ENCODE peak calls at places on chromosomes 12 and 14, in eight cellular contexts. One of them, this sample, is unnamed.

GRCh38 chr14:103391048-103391447 is 5.8 kb downstream of the MARK3 start:
- DNase-seq in RWPE1: peak; percentile 38
- DNase-seq in mucosa of descending colon: no peak
- DNase-seq in AG10803: peak; percentile 92
- DNase-seq in AG09309: peak; percentile 86
- DNase-seq in lower lobe of right lung: no peak
- DNase-seq in fibroblast of lung: peak; percentile 72
- DNase-seq in heart left ventricle: no peak
- DNase-seq in this sample: no peak

GRCh38 chr14:84375235-84375634 is 1154.7 kb upstream of the FLRT2 start:
- DNase-seq in mucosa of descending colon: no peak
- DNase-seq in heart left ventricle: no peak
- DNase-seq in AG10803: no peak
- DNase-seq in fibroblast of lung: peak; percentile 69
- DNase-seq in AG09309: no peak
- DNase-seq in lower lobe of right lung: no peak
- DNase-seq in RWPE1: no peak
- DNase-seq in this sample: no peak

GRCh38 chr14:34766060-34766459 is 51.7 kb upstream of the CFL2 start:
- DNase-seq in mucosa of descending colon: no peak
- DNase-seq in RWPE1: no peak
- DNase-seq in heart left ventricle: no peak
- DNase-seq in AG09309: no peak
- DNase-seq in AG10803: no peak
- DNase-seq in fibroblast of lung: no peak
- DNase-seq in lower lobe of right lung: no peak
- DNase-seq in this sample: no peak

GRCh38 chr14:70871863-70872677 is 35.2 kb upstream of the PCNX1 start:
- DNase-seq in AG09309: no peak
- DNase-seq in lower lobe of right lung: no peak
- DNase-seq in heart left ventricle: no peak
- DNase-seq in AG10803: no peak
- DNase-seq in mucosa of descending colon: no peak
- DNase-seq in RWPE1: no peak
- DNase-seq in fibroblast of lung: no peak
- DNase-seq in this sample: no peak

GRCh38 chr14:61525293-61526011 is 169.9 kb upstream of the HIF1A start:
- DNase-seq in mucosa of descending colon: no peak
- DNase-seq in RWPE1: peak; percentile 86
- DNase-seq in fibroblast of lung: peak; percentile 89
- DNase-seq in AG09309: peak; percentile 63
- DNase-seq in heart left ventricle: peak; percentile 74
- DNase-seq in lower lobe of right lung: peak; percentile 70
- DNase-seq in AG10803: peak; percentile 65
- DNase-seq in this sample: no peak

GRCh38 chr12:76591461-76591860 is 31.9 kb upstream of the OSBPL8 start:
- DNase-seq in RWPE1: no peak
- DNase-seq in AG10803: peak; percentile 89
- DNase-seq in fibroblast of lung: peak; percentile 88
- DNase-seq in AG09309: peak; percentile 89
- DNase-seq in heart left ventricle: no peak
- DNase-seq in mucosa of descending colon: no peak
- DNase-seq in lower lobe of right lung: no peak
- DNase-seq in this sample: no peak

GRCh38 chr12:48930475-48930874 is 5.2 kb upstream of the FKBP11 start:
- DNase-seq in fibroblast of lung: no peak
- DNase-seq in RWPE1: no peak
- DNase-seq in AG10803: no peak
- DNase-seq in heart left ventricle: no peak
- DNase-seq in AG09309: no peak
- DNase-seq in lower lobe of right lung: no peak
- DNase-seq in mucosa of descending colon: no peak
- DNase-seq in this sample: no peak

GRCh38 chr12:46260153-46260912 is 8.5 kb downstream of the SLC38A1 start:
- DNase-seq in lower lobe of right lung: no peak
- DNase-seq in heart left ventricle: no peak
- DNase-seq in mucosa of descending colon: no peak
- DNase-seq in fibroblast of lung: peak; percentile 69
- DNase-seq in AG09309: peak; percentile 49
- DNase-seq in RWPE1: no peak
- DNase-seq in AG10803: peak; percentile 81
- DNase-seq in this sample: no peak

GRCh38 chr12:69442894-69443293 is 27.3 kb upstream of the FRS2 start:
- DNase-seq in AG10803: no peak
- DNase-seq in lower lobe of right lung: no peak
- DNase-seq in mucosa of descending colon: no peak
- DNase-seq in RWPE1: no peak
- DNase-seq in heart left ventricle: no peak
- DNase-seq in AG09309: no peak
- DNase-seq in fibroblast of lung: peak; percentile 91
- DNase-seq in this sample: no peak

GRCh38 chr12:56758728-56759269 is 4.3 kb upstream of the HSD17B6 start:
- DNase-seq in lower lobe of right lung: no peak
- DNase-seq in RWPE1: no peak
- DNase-seq in AG10803: no peak
- DNase-seq in heart left ventricle: no peak
- DNase-seq in AG09309: no peak
- DNase-seq in mucosa of descending colon: no peak
- DNase-seq in fibroblast of lung: no peak
- DNase-seq in this sample: no peak

GRCh38 chr14:30710870-30711269 is 88.8 kb downstream of the SCFD1 start:
- DNase-seq in RWPE1: no peak
- DNase-seq in AG09309: peak; percentile 35
- DNase-seq in fibroblast of lung: peak; percentile 23
- DNase-seq in AG10803: peak; percentile 49
- DNase-seq in heart left ventricle: no peak
- DNase-seq in lower lobe of right lung: no peak
- DNase-seq in mucosa of descending colon: no peak
- DNase-seq in this sample: no peak

GRCh38 chr12:131836193-131836592 is 8.0 kb downstream of the MMP17 start:
- DNase-seq in AG10803: no peak
- DNase-seq in lower lobe of right lung: no peak
- DNase-seq in AG09309: no peak
- DNase-seq in mucosa of descending colon: no peak
- DNase-seq in heart left ventricle: no peak
- DNase-seq in RWPE1: no peak
- DNase-seq in fibroblast of lung: no peak
- DNase-seq in this sample: no peak

DNA sequence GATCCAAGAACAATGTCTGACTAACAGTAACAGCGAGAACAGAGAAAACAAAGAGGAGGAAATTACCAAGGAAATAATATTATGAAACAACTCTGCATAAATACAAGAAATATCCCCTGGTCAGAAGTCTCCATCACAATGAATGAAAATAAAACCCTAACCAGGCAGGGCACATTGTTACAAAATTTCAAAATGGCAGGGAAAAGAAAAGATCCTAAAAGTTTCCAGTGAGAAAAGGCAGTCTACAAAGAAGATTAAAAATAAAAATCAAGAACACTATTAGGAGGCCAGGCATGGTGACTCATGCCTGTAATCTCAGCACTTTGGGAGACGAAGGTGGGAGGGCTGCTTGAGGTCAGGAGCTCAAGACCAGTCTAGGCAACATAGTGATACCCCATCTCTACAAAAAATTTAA is 47.9 kb downstream of the FERMT2 start:
- DNase-seq in fibroblast of lung: peak; percentile 64
- DNase-seq in heart left ventricle: peak; percentile 41
- DNase-seq in RWPE1: no peak
- DNase-seq in AG10803: no peak
- DNase-seq in mucosa of descending colon: no peak
- DNase-seq in lower lobe of right lung: no peak
- DNase-seq in AG09309: no peak
- DNase-seq in this sample: no peak
- TF ChIP-seq CTCF in fibroblast of lung: no peak
- TF ChIP-seq CTCF in heart left ventricle: no peak
- TF ChIP-seq CTCF in RWPE1: no peak
- TF ChIP-seq CTCF in AG10803: no peak
- TF ChIP-seq CTCF in mucosa of descending colon: no peak
- TF ChIP-seq CTCF in lower lobe of right lung: no peak
- TF ChIP-seq CTCF in AG09309: no peak
- TF ChIP-seq CTCF in this sample: no peak

GRCh38 chr14:75022655-75023054 is 19.9 kb downstream of the EIF2B2 start:
- DNase-seq in fibroblast of lung: no peak
- DNase-seq in RWPE1: peak; percentile 46
- DNase-seq in heart left ventricle: peak; percentile 73
- DNase-seq in AG10803: no peak
- DNase-seq in AG09309: no peak
- DNase-seq in mucosa of descending colon: no peak
- DNase-seq in lower lobe of right lung: no peak
- DNase-seq in this sample: no peak
- TF ChIP-seq CTCF in fibroblast of lung: peak; percentile 56
- TF ChIP-seq CTCF in RWPE1: no peak
- TF ChIP-seq CTCF in heart left ventricle: peak; percentile 20
- TF ChIP-seq CTCF in AG10803: peak; percentile 34
- TF ChIP-seq CTCF in AG09309: peak; percentile 32
- TF ChIP-seq CTCF in mucosa of descending colon: no peak
- TF ChIP-seq CTCF in lower lobe of right lung: peak; percentile 25
- TF ChIP-seq CTCF in this sample: no peak

GRCh38 chr14:38696925-38697324 is 406.1 kb downstream of the SEC23A start:
- DNase-seq in AG09309: no peak
- DNase-seq in mucosa of descending colon: no peak
- DNase-seq in lower lobe of right lung: no peak
- DNase-seq in AG10803: no peak
- DNase-seq in fibroblast of lung: no peak
- DNase-seq in heart left ventricle: no peak
- DNase-seq in RWPE1: no peak
- DNase-seq in this sample: no peak

GRCh38 chr14:38693423-38693822 is 409.6 kb downstream of the SEC23A start:
- DNase-seq in lower lobe of right lung: no peak
- DNase-seq in RWPE1: no peak
- DNase-seq in AG09309: no peak
- DNase-seq in fibroblast of lung: no peak
- DNase-seq in heart left ventricle: no peak
- DNase-seq in mucosa of descending colon: no peak
- DNase-seq in AG10803: no peak
- DNase-seq in this sample: no peak
- TF ChIP-seq CTCF in lower lobe of right lung: no peak
- TF ChIP-seq CTCF in RWPE1: no peak
- TF ChIP-seq CTCF in AG09309: no peak
- TF ChIP-seq CTCF in fibroblast of lung: no peak
- TF ChIP-seq CTCF in heart left ventricle: no peak
- TF ChIP-seq CTCF in mucosa of descending colon: no peak
- TF ChIP-seq CTCF in AG10803: no peak
- TF ChIP-seq CTCF in this sample: no peak

DNA sequence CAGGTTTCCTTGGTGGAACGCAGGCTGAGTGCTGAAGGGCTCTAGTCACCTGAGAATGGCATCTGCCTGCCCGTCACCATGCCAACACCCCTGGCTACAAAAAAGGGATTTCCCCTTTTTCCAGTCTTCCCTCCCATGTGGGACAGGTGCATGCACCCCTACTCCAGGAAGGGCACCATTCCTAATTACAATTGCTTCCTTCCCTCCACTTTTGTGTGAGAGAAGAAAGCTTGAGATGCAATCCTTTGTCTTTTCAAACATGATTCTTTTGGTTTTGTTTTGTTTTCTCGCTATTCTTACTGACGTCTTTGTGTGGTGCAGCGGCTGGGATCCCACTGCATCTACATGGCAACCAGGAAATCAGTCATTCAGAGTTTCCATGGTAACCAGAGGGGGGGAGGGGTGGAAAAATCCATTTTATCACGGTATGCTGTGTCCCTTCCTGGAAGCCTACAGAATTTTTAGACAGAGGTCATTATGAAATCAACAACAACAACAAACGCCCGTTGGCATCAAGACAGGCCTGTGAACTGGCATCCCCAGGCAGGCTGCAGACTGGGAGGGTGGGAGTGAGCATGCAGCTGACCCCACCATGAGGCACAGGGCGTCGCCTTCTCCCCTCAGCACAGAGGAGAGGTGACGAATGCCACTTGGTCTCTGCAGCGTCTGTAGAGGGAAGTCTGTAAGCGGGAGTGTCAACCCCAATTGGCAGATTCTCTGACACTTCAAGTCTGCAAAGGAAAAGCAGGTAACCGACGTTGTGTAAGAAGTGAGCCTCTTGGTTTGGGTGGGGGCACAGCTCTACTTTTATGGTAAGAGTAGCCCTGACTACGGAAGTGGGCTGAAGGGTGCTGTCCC is 13.6 kb upstream of the GNG2 start:
- DNase-seq in AG09309: no peak
- DNase-seq in RWPE1: no peak
- DNase-seq in heart left ventricle: peak; percentile 32
- DNase-seq in fibroblast of lung: peak; percentile 54
- DNase-seq in lower lobe of right lung: peak; percentile 57
- DNase-seq in AG10803: peak; percentile 54
- DNase-seq in mucosa of descending colon: peak; percentile 52
- DNase-seq in this sample: peak; percentile 67
- TF ChIP-seq CTCF in AG09309: no peak
- TF ChIP-seq CTCF in RWPE1: no peak
- TF ChIP-seq CTCF in heart left ventricle: no peak
- TF ChIP-seq CTCF in fibroblast of lung: no peak
- TF ChIP-seq CTCF in lower lobe of right lung: no peak
- TF ChIP-seq CTCF in AG10803: no peak
- TF ChIP-seq CTCF in mucosa of descending colon: no peak
- TF ChIP-seq CTCF in this sample: no peak

GRCh38 chr12:67269632-67270578 is 747 bp downstream of the CAND1 start:
- DNase-seq in RWPE1: peak; percentile 18
- DNase-seq in fibroblast of lung: peak; percentile 39
- DNase-seq in AG10803: peak; percentile 24
- DNase-seq in mucosa of descending colon: peak; percentile 73
- DNase-seq in AG09309: no peak
- DNase-seq in heart left ventricle: peak; percentile 57
- DNase-seq in lower lobe of right lung: peak; percentile 63
- DNase-seq in this sample: peak; percentile 54
- TF ChIP-seq CTCF in RWPE1: no peak
- TF ChIP-seq CTCF in fibroblast of lung: no peak
- TF ChIP-seq CTCF in AG10803: no peak
- TF ChIP-seq CTCF in mucosa of descending colon: no peak
- TF ChIP-seq CTCF in AG09309: no peak
- TF ChIP-seq CTCF in heart left ventricle: no peak
- TF ChIP-seq CTCF in lower lobe of right lung: no peak
- TF ChIP-seq CTCF in this sample: no peak

DNA sequence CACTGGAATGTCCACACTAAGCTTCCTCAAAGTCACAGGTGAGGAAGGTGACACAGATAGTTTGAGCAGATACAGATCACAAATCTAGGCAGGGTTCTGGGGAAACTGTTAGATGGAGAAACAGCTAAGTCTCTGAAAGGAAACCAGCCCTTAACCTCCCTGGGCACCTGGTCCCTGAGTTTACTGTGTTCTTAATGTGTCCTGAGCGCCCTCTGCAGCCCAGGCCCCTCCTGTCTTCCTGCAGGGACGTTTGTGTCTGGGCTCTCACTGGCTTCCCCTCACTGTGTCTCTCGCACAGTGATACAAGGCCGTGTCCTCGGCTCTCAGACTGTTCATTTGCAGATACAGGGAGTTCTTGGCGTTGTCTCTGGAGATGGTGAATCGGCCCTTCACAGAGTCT is 684.3 kb downstream of the TMEM121 start:
- DNase-seq in AG10803: no peak
- DNase-seq in mucosa of descending colon: no peak
- DNase-seq in AG09309: no peak
- DNase-seq in RWPE1: no peak
- DNase-seq in lower lobe of right lung: no peak
- DNase-seq in fibroblast of lung: no peak
- DNase-seq in heart left ventricle: no peak
- DNase-seq in this sample: no peak
- TF ChIP-seq CTCF in AG10803: no peak
- TF ChIP-seq CTCF in mucosa of descending colon: no peak
- TF ChIP-seq CTCF in AG09309: no peak
- TF ChIP-seq CTCF in RWPE1: no peak
- TF ChIP-seq CTCF in lower lobe of right lung: no peak
- TF ChIP-seq CTCF in fibroblast of lung: no peak
- TF ChIP-seq CTCF in heart left ventricle: no peak
- TF ChIP-seq CTCF in this sample: no peak

GRCh38 chr12:14238224-14238792 is 127.2 kb upstream of the ATF7IP start:
- DNase-seq in mucosa of descending colon: no peak
- DNase-seq in heart left ventricle: no peak
- DNase-seq in AG10803: peak; percentile 44
- DNase-seq in fibroblast of lung: no peak
- DNase-seq in RWPE1: no peak
- DNase-seq in AG09309: no peak
- DNase-seq in lower lobe of right lung: no peak
- DNase-seq in this sample: no peak
- TF ChIP-seq CTCF in mucosa of descending colon: peak; percentile 24
- TF ChIP-seq CTCF in heart left ventricle: peak; percentile 65
- TF ChIP-seq CTCF in AG10803: peak; percentile 73
- TF ChIP-seq CTCF in fibroblast of lung: peak; percentile 57
- TF ChIP-seq CTCF in RWPE1: no peak
- TF ChIP-seq CTCF in AG09309: peak; percentile 46
- TF ChIP-seq CTCF in lower lobe of right lung: peak; percentile 80
- TF ChIP-seq CTCF in this sample: peak; percentile 37